ENCODE peak calls at places on chromosomes 5 and 9, in four cellular contexts. N is OCI-LY7, D is left ventricle myocardium inferior, F is astrocyte. X is an unnamed sample.
A peak's percentile ranks its signal among the peaks of the same experiment; 100 is the strongest.

GRCh38 chr5:67015577-67016290 is 180.9 kb downstream of the CD180 start:
- DNase-seq in D (no peak), F (peak; percentile 91), N (no peak), X (no peak)

GRCh38 chr9:27276182-27277030 is 20.5 kb downstream of the EQTN start:
- DNase-seq in F (peak; percentile 32), D (no peak), N (peak; percentile 65), X (no peak)

GRCh38 chr9:78903581-78903980 is 606.7 kb downstream of the PSAT1 start:
- DNase-seq in F (no peak), D (no peak), N (no peak), X (no peak)

GRCh38 chr5:109199294-109199693 is 210.5 kb downstream of the PJA2 start:
- DNase-seq in N (no peak), F (no peak), D (no peak), X (no peak)

GRCh38 chr5:36417221-36417620 is 115.5 kb upstream of the RANBP3L start:
- DNase-seq in F (no peak), N (no peak), D (no peak), X (no peak)

GRCh38 chr9:18985464-18985951 is 47.5 kb downstream of the SAXO1 start:
- DNase-seq in N (no peak), F (no peak), D (no peak), X (no peak)

GRCh38 chr5:109645591-109646236 is 44.0 kb upstream of the MAN2A1 start:
- DNase-seq in N (no peak), D (no peak), F (no peak), X (no peak)

GRCh38 chr9:114287001-114287762 is 35.7 kb upstream of the ORM1 start:
- DNase-seq in D (peak; percentile 8), F (no peak), N (no peak), X (peak; percentile 7)

GRCh38 chr9:98867434-98868168 is 60.1 kb downstream of the GALNT12 start:
- DNase-seq in F (peak; percentile 87), D (peak; percentile 83), N (peak; percentile 41), X (peak; percentile 72)

GRCh38 chr9:92970467-92970923 is 23.2 kb downstream of the FGD3 start:
- DNase-seq in F (peak; percentile 86), D (no peak), N (no peak), X (no peak)

GRCh38 chr5:172910828-172911627 is 48.2 kb upstream of the RPL26L1 start:
- DNase-seq in D (peak; percentile 63), F (peak; percentile 66), N (peak; percentile 35), X (peak; percentile 62)

GRCh38 chr5:112906637-112907036 is 15.4 kb downstream of the REEP5 start:
- DNase-seq in D (no peak), N (no peak), F (no peak), X (no peak)

GRCh38 chr9:99778308-99778707 is 43.4 kb upstream of the NR4A3 start:
- DNase-seq in N (no peak), F (peak; percentile 77), D (no peak), X (no peak)

GRCh38 chr9:134027561-134027960 is 2.3 kb downstream of the BRD3OS start:
- DNase-seq in D (no peak), N (no peak), F (no peak), X (no peak)

GRCh38 chr5:71865202-71865601 is 146.1 kb downstream of the CARTPT start:
- DNase-seq in D (no peak), F (peak; percentile 92), N (no peak), X (no peak)

GRCh38 chr5:5533927-5534326 is 111.5 kb downstream of the ICE1 start:
- DNase-seq in F (no peak), D (no peak), N (no peak), X (no peak)

GRCh38 chr5:103617913-103618312 is 55.3 kb upstream of the NUDT12 start:
- DNase-seq in N (no peak), F (no peak), D (no peak), X (no peak)

GRCh38 chr5:172858990-172859811 is 25.1 kb downstream of the ERGIC1 start:
- DNase-seq in F (peak; percentile 78), D (peak; percentile 87), N (no peak), X (peak; percentile 80)

GRCh38 chr5:74639538-74640449 is 734 bp downstream of the ENC1 start:
- DNase-seq in D (peak; percentile 46), N (peak; percentile 67), F (no peak), X (peak; percentile 15)

GRCh38 chr5:55758714-55759113 is 20.9 kb downstream of the DDX4 start:
- DNase-seq in D (no peak), F (no peak), N (no peak), X (no peak)

GRCh38 chr5:78758169-78758839 is 109.7 kb upstream of the LHFPL2 start:
- DNase-seq in D (no peak), N (peak; percentile 60), F (peak; percentile 56), X (no peak)

GRCh38 chr9:122036988-122037387 is 56.1 kb downstream of the TTLL11 start:
- DNase-seq in N (no peak), D (no peak), F (peak; percentile 58), X (no peak)

GRCh38 chr5:174724484-174725260 is at the start of gene MSX2:
- DNase-seq in N (no peak), F (peak; percentile 83), D (peak; percentile 89), X (peak; percentile 77)

GRCh38 chr9:122819326-122819725 is 9.1 kb downstream of the PDCL start:
- DNase-seq in F (peak; percentile 57), N (no peak), D (no peak), X (no peak)

GRCh38 chr9:137299938-137300337 is 2.1 kb downstream of the NRARP start:
- DNase-seq in D (peak; percentile 23), F (no peak), N (no peak), X (no peak)

GRCh38 chr9:136576269-136576626 is 30.4 kb upstream of the NOTCH1 start:
- DNase-seq in N (no peak), D (no peak), F (no peak), X (no peak)

GRCh38 chr9:83477571-83477970 is 60.6 kb downstream of the FRMD3 start:
- DNase-seq in F (peak; percentile 12), D (no peak), N (no peak), X (no peak)

GRCh38 chr5:119072496-119072895 is 1.6 kb downstream of the DMXL1 start:
- DNase-seq in N (no peak), D (no peak), F (no peak), X (no peak)

GRCh38 chr5:119076080-119076479 is 5.2 kb downstream of the DMXL1 start:
- DNase-seq in F (no peak), D (no peak), N (no peak), X (no peak)

GRCh38 chr5:119071573-119071874 is 637 bp downstream of the DMXL1 start:
- DNase-seq in F (no peak), N (peak; percentile 43), D (no peak), X (no peak)

GRCh38 chr5:119077444-119077843 is 6.6 kb downstream of the DMXL1 start:
- DNase-seq in F (no peak), D (no peak), N (no peak), X (no peak)

GRCh38 chr5:119074419-119074818 is 3.5 kb downstream of the DMXL1 start:
- DNase-seq in D (no peak), F (no peak), N (peak; percentile 50), X (no peak)
- H3K4me1 ChIP-seq in D (peaks cover 83% of the 10 kb centered on the region), F (peaks cover 15% of the 10 kb centered on the region), N (peaks cover 61% of the 10 kb centered on the region), X (peaks cover 43% of the 10 kb centered on the region)

DNA sequence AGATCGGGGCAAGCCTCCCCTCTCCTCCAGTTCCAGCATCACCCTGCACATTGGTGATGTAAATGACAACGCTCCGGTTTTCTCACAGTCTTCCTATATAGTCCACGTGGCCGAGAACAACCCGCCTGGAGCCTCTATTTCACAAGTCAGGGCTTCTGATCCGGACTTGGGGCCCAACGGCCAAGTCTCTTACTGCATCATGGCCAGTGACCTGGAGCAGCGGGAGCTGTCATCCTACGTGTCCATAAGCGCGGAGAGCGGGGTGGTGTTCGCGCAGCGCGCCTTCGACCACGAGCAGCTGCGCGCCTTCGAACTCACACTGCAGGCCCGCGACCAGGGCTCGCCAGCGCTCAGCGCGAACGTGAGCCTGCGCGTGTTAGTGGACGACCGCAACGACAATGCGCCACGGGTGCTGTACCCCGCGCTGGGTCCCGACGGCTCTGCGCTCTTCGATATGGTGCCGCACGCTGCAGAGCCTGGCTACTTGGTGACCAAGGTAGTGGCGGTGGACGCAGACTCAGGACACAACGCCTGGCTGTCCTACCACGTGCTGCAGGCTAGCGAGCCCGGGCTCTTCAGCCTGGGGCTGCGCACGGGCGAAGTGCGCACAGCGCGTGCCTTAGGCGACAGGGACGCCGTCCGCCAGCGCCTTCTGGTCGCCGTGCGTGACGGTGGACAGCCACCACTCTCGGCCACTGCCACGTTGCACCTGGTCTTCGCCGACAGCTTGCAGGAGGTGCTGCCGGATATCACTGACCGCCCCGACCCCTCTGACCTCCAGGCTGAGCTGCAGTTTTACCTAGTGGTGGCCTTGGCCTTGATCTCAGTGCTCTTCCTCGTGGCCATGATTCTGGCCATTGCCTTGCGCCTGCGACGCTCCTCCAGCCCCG is 1.9 kb downstream of the PCDHGB4 start:
- DNase-seq in N (no peak), F (no peak), D (no peak), X (no peak)
- H3K9me3 ChIP-seq in N (no peaks in the 10 kb centered on the region), F (peaks cover 48% of the 10 kb centered on the region), D (peaks cover 96% of the 10 kb centered on the region), X (no peaks in the 10 kb centered on the region)

GRCh38 chr9:129381481-129381957 is 203.5 kb upstream of the IER5L start:
- DNase-seq in F (no peak), N (no peak), D (no peak), X (no peak)

GRCh38 chr9:129383415-129384088 is 205.5 kb upstream of the IER5L start:
- DNase-seq in D (peak; percentile 88), F (peak; percentile 52), N (peak; percentile 83), X (peak; percentile 57)

GRCh38 chr9:129383005-129383414 is 204.9 kb upstream of the IER5L start:
- DNase-seq in D (peak; percentile 53), F (no peak), N (no peak), X (peak; percentile 30)

GRCh38 chr9:129380961-129381401 is 202.9 kb upstream of the IER5L start:
- DNase-seq in N (no peak), F (no peak), D (no peak), X (no peak)

GRCh38 chr9:129382281-129383004 is 204.4 kb upstream of the IER5L start:
- DNase-seq in N (no peak), F (no peak), D (no peak), X (no peak)
- H3K4me1 ChIP-seq in N (peaks cover 21% of the 10 kb centered on the region), F (peaks cover 8% of the 10 kb centered on the region), D (peaks cover 21% of the 10 kb centered on the region), X (peaks cover 8% of the 10 kb centered on the region)

GRCh38 chr9:88421348-88421747 is 33.1 kb downstream of the SPIN1 start:
- DNase-seq in D (no peak), F (no peak), N (no peak), X (no peak)
- H3K9me3 ChIP-seq in D (peaks cover 23% of the 10 kb centered on the region), F (peaks cover 12% of the 10 kb centered on the region), N (peaks cover 28% of the 10 kb centered on the region), X (no peaks in the 10 kb centered on the region)

GRCh38 chr5:136020383-136021015 is 8.3 kb upstream of the TGFBI start:
- DNase-seq in F (peak; percentile 98), N (no peak), D (no peak), X (no peak)

GRCh38 chr5:136020001-136020382 is 8.8 kb upstream of the TGFBI start:
- DNase-seq in N (no peak), D (no peak), F (no peak), X (no peak)

GRCh38 chr5:136022965-136023364 is 5.8 kb upstream of the TGFBI start:
- DNase-seq in N (no peak), D (no peak), F (peak; percentile 63), X (no peak)

GRCh38 chr5:136018814-136019777 is 9.7 kb upstream of the TGFBI start:
- DNase-seq in F (peak; percentile 96), N (no peak), D (no peak), X (peak; percentile 61)

DNA sequence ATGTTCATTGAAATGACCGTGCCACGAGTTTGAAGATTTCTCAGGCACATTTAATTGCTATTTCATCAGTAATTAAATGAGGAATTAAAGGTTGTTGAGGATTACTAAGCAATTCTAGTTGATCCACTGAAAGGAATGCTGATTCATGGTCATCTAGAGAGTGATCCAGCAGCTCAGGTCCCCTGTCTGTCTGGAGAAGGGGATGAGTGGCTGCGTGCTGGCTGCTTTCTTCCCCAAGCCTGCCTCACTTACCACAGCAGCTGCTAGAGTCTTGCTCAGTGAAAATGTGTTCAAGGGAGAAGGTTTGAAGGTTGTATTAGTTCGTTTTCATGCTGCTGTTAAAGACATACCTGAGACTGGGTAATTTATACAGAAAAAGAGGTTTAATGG is 7.8 kb upstream of the TGFBI start:
- DNase-seq in F (peak; percentile 82), D (no peak), N (no peak), X (no peak)
- H3K4me1 ChIP-seq in F (peaks cover 57% of the 10 kb centered on the region), D (peaks cover 62% of the 10 kb centered on the region), N (no peaks in the 10 kb centered on the region), X (peaks cover 8% of the 10 kb centered on the region)

X was measured in gastrocnemius medialis.